ENCODE peak calls at places on chromosomes 2 and 18, in ten cellular contexts. B is dermis microvascular lymphatic vessel endothelial cell; I is MG63; M is activated T-cell treated with anti-CD3 and anti-CD28 coated beads for 4 hours; J is SK-MEL-5; X is HTR-8/SVneo; L is posterior cingulate gyrus; N is activated CD4-positive, alpha-beta T cell treated with anti-CD3 and anti-CD28 coated beads, Interleukin-2, amount 50 U/mL, for 1 hour; U is progenitor cell of endocrine pancreas; O is ovary. Z is an unnamed sample.

GRCh38 chr2:172196768-172197322 is 94.1 kb upstream of the DLX2 start:
- DNase-seq in B (no peak), I (peak; percentile 48), M (no peak), J (no peak), X (no peak), L (no peak), N (no peak), U (no peak), O (no peak), Z (no peak)

GRCh38 chr18:39487932-39488331 is 1922.3 kb upstream of the CELF4 start:
- DNase-seq in B (no peak), I (no peak), M (no peak), J (no peak), X (no peak), L (no peak), N (no peak), U (no peak), O (no peak), Z (peak; percentile 6)

GRCh38 chr2:219629976-219630695 is 2.7 kb downstream of the SLC4A3 start:
- DNase-seq in B (no peak), I (no peak), M (no peak), J (no peak), X (no peak), L (no peak), N (no peak), U (no peak), O (no peak), Z (no peak)

GRCh38 chr18:66440433-66440832 is 163.5 kb downstream of the CDH19 start:
- DNase-seq in B (no peak), I (no peak), M (no peak), J (no peak), X (no peak), L (no peak), N (no peak), U (no peak), O (no peak), Z (no peak)

GRCh38 chr2:223046470-223047053 is 5.4 kb upstream of the KCNE4 start:
- DNase-seq in B (no peak), I (no peak), M (no peak), J (no peak), X (no peak), L (no peak), N (no peak), U (no peak), O (no peak), Z (no peak)

GRCh38 chr2:168816369-168816768 is 13.9 kb downstream of the NOSTRIN start:
- DNase-seq in B (no peak), I (peak; percentile 50), M (no peak), J (no peak), X (peak; percentile 20), L (no peak), N (no peak), U (no peak), O (no peak), Z (no peak)

GRCh38 chr2:16107246-16107645 is 166.9 kb downstream of the MYCN start:
- DNase-seq in B (no peak), I (no peak), M (no peak), J (no peak), X (no peak), L (no peak), N (no peak), U (no peak), O (no peak), Z (no peak)

GRCh38 chr2:8636691-8637636 is 44.9 kb upstream of the ID2 start:
- DNase-seq in B (no peak), I (no peak), M (no peak), J (no peak), X (peak; percentile 42), L (no peak), N (no peak), U (no peak), O (no peak), Z (no peak)

GRCh38 chr2:28009732-28010131 is 119.2 kb downstream of the BABAM2 start:
- DNase-seq in B (peak; percentile 53), I (no peak), M (no peak), J (peak; percentile 9), X (no peak), L (no peak), N (no peak), U (no peak), O (no peak), Z (no peak)

GRCh38 chr2:175832886-175833285 is 169.2 kb downstream of the LNPK start:
- DNase-seq in B (no peak), I (no peak), M (no peak), J (no peak), X (no peak), L (no peak), N (no peak), U (no peak), O (no peak), Z (no peak)

GRCh38 chr2:131516011-131516410 is 11.7 kb upstream of the CCDC74A start:
- DNase-seq in B (no peak), I (no peak), M (no peak), J (no peak), X (no peak), L (no peak), N (no peak), U (no peak), O (no peak), Z (no peak)

GRCh38 chr18:78891185-78891762 is 88.3 kb upstream of the SALL3 start:
- DNase-seq in B (no peak), I (no peak), M (no peak), J (no peak), X (no peak), L (no peak), N (no peak), U (no peak), O (no peak), Z (no peak)

GRCh38 chr18:73920033-73920432 is 227.6 kb downstream of the FBXO15 start:
- DNase-seq in B (no peak), I (no peak), M (no peak), J (no peak), X (no peak), L (no peak), N (no peak), U (no peak), O (no peak), Z (no peak)

GRCh38 chr2:65349863-65350262 is 82.5 kb downstream of the SPRED2 start:
- DNase-seq in B (peak; percentile 82), I (peak; percentile 68), M (no peak), J (no peak), X (peak; percentile 42), L (no peak), N (no peak), U (no peak), O (peak; percentile 77), Z (peak; percentile 28)

GRCh38 chr2:178449700-178450573 is 1.0 kb downstream of the PRKRA start:
- DNase-seq in B (peak; percentile 3), I (no peak), M (no peak), J (no peak), X (no peak), L (no peak), N (no peak), U (no peak), O (no peak), Z (peak; percentile 43)

GRCh38 chr2:170713280-170714155 is 1.6 kb upstream of the SP5 start:
- DNase-seq in B (no peak), I (no peak), M (no peak), J (no peak), X (no peak), L (no peak), N (no peak), U (no peak), O (no peak), Z (peak; percentile 13)

GRCh38 chr2:12455626-12456025 is 261.1 kb upstream of the TRIB2 start:
- DNase-seq in B (no peak), I (no peak), M (no peak), J (no peak), X (no peak), L (no peak), N (no peak), U (no peak), O (no peak), Z (no peak)

GRCh38 chr2:43083710-43084698 is 142.4 kb downstream of the ZFP36L2 start:
- DNase-seq in B (no peak), I (peak; percentile 90), M (no peak), J (no peak), X (peak; percentile 79), L (no peak), N (no peak), U (no peak), O (peak; percentile 59), Z (no peak)

GRCh38 chr2:25473758-25474335 is 132.1 kb upstream of the DNMT3A start:
- DNase-seq in B (peak; percentile 70), I (no peak), M (no peak), J (no peak), X (no peak), L (no peak), N (no peak), U (no peak), O (peak; percentile 72), Z (peak; percentile 43)

GRCh38 chr2:128178650-128179460 is 87.9 kb downstream of the UGGT1 start:
- DNase-seq in B (peak; percentile 81), I (peak; percentile 35), M (peak; percentile 5), J (peak; percentile 67), X (peak; percentile 35), L (no peak), N (peak; percentile 41), U (peak; percentile 17), O (peak; percentile 60), Z (peak; percentile 46)

GRCh38 chr2:41540268-41540963 is 507.4 kb upstream of the PKDCC start:
- DNase-seq in B (no peak), I (no peak), M (no peak), J (no peak), X (no peak), L (no peak), N (no peak), U (no peak), O (no peak), Z (no peak)

GRCh38 chr2:229875549-229875948 is 46.3 kb downstream of the TRIP12 start:
- DNase-seq in B (no peak), I (no peak), M (no peak), J (peak; percentile 21), X (no peak), L (no peak), N (no peak), U (no peak), O (no peak), Z (no peak)

GRCh38 chr2:181465686-181466375 is 8.6 kb downstream of the ITGA4 start:
- DNase-seq in B (peak; percentile 6), I (no peak), M (no peak), J (no peak), X (no peak), L (no peak), N (no peak), U (no peak), O (no peak), Z (no peak)

GRCh38 chr2:232103140-232103737 is 141.7 kb downstream of the DIS3L2 start:
- DNase-seq in B (no peak), I (no peak), M (no peak), J (no peak), X (no peak), L (no peak), N (no peak), U (no peak), O (no peak), Z (no peak)

GRCh38 chr2:183881978-183882377 is 716.4 kb upstream of the ZNF804A start:
- DNase-seq in B (no peak), I (no peak), M (no peak), J (no peak), X (no peak), L (no peak), N (no peak), U (no peak), O (no peak), Z (no peak)

GRCh38 chr18:48034651-48035555 is 104.4 kb upstream of the SMAD2 start:
- DNase-seq in B (no peak), I (no peak), M (no peak), J (no peak), X (no peak), L (no peak), N (no peak), U (no peak), O (no peak), Z (no peak)

GRCh38 chr2:111671426-111672150 is 212.4 kb downstream of the ANAPC1 start:
- DNase-seq in B (peak; percentile 51), I (no peak), M (no peak), J (no peak), X (no peak), L (no peak), N (no peak), U (no peak), O (no peak), Z (no peak)

GRCh38 chr2:235996419-235996818 is 171.8 kb downstream of the GBX2 start:
- DNase-seq in B (no peak), I (no peak), M (no peak), J (no peak), X (no peak), L (no peak), N (no peak), U (no peak), O (no peak), Z (no peak)

Z was measured in body of pancreas.